ENCODE peak calls at places on chromosome 21, in eight cellular contexts. C is HCT116, L is neural progenitor cell, T is GM23248, M is hepatocyte, Y is MM.1S, H is PC-3, R is GM23338. N is an unnamed sample.

GRCh38 chr21:29382029-29382654 is 83.4 kb downstream of the BACH1 start:
- DNase-seq in C (no peak), L (no peak), T (peak; percentile 46), M (peak; percentile 51), Y (no peak), H (peak; percentile 87), R (no peak), N (no peak)

GRCh38 chr21:17821121-17821520 is 2.0 kb upstream of the C21orf91 start:
- DNase-seq in C (no peak), L (no peak), T (no peak), M (no peak), Y (no peak), H (no peak), R (no peak), N (no peak)

GRCh38 chr21:33643658-33644311 is 1.5 kb downstream of the ITSN1 start:
- DNase-seq in C (no peak), L (peak; percentile 68), T (peak; percentile 44), M (peak; percentile 26), Y (no peak), H (peak; percentile 22), R (peak; percentile 27), N (no peak)

GRCh38 chr21:16082038-16082816 is 352.4 kb downstream of the USP25 start:
- DNase-seq in C (no peak), L (peak; percentile 29), T (peak; percentile 72), M (peak; percentile 21), Y (peak; percentile 50), H (peak; percentile 60), R (peak; percentile 47), N (peak; percentile 43)

GRCh38 chr21:44332383-44332782 is 6.8 kb downstream of the CFAP410 start:
- DNase-seq in C (no peak), L (peak; percentile 14), T (no peak), M (no peak), Y (no peak), H (no peak), R (no peak), N (no peak)

GRCh38 chr21:27060190-27060589 is 93.3 kb upstream of the ADAMTS5 start:
- DNase-seq in C (no peak), L (no peak), T (peak; percentile 28), M (no peak), Y (no peak), H (no peak), R (no peak), N (no peak)

GRCh38 chr21:33896691-33897090 is 18.9 kb downstream of the ATP5PO start:
- DNase-seq in C (no peak), L (no peak), T (no peak), M (no peak), Y (no peak), H (peak; percentile 28), R (no peak), N (no peak)

GRCh38 chr21:26449161-26449560 is 123.9 kb downstream of the CYYR1 start:
- DNase-seq in C (no peak), L (no peak), T (peak; percentile 88), M (peak; percentile 11), Y (no peak), H (no peak), R (no peak), N (no peak)

GRCh38 chr21:40466893-40467483 is 380.0 kb downstream of the DSCAM start:
- DNase-seq in C (no peak), L (peak; percentile 33), T (no peak), M (peak; percentile 62), Y (peak; percentile 68), H (peak; percentile 60), R (peak; percentile 32), N (peak; percentile 4)

GRCh38 chr21:14523234-14523633 is 22.9 kb downstream of the SAMSN1 start:
- DNase-seq in C (no peak), L (no peak), T (no peak), M (no peak), Y (peak; percentile 90), H (no peak), R (no peak), N (no peak)

GRCh38 chr21:33801424-33802405 is 113.9 kb downstream of the ATP5PO start:
- DNase-seq in C (peak; percentile 44), L (peak; percentile 66), T (peak; percentile 84), M (peak; percentile 22), Y (peak; percentile 83), H (peak; percentile 98), R (peak; percentile 41), N (no peak)

GRCh38 chr21:33189237-33189636 is 40.5 kb upstream of the IFNAR2 start:
- DNase-seq in C (no peak), L (no peak), T (no peak), M (no peak), Y (no peak), H (no peak), R (no peak), N (no peak)

GRCh38 chr21:16427587-16428087 is 697.9 kb downstream of the USP25 start:
- DNase-seq in C (no peak), L (no peak), T (no peak), M (no peak), Y (no peak), H (no peak), R (no peak), N (no peak)

GRCh38 chr21:44434936-44435635 is 20.2 kb upstream of the LRRC3 start:
- DNase-seq in C (no peak), L (no peak), T (no peak), M (no peak), Y (no peak), H (no peak), R (no peak), N (no peak)

GRCh38 chr21:28277324-28277723 is 715.4 kb downstream of the LTN1 start:
- DNase-seq in C (no peak), L (no peak), T (no peak), M (no peak), Y (no peak), H (no peak), R (no peak), N (no peak)

GRCh38 chr21:19475525-19475924 is 1071.9 kb upstream of the TMPRSS15 start:
- DNase-seq in C (no peak), L (no peak), T (no peak), M (peak; percentile 10), Y (no peak), H (no peak), R (no peak), N (no peak)

GRCh38 chr21:23531444-23531843 is 2075.8 kb downstream of the MRPL39 start:
- DNase-seq in C (no peak), L (no peak), T (no peak), M (no peak), Y (no peak), H (no peak), R (no peak), N (no peak)

GRCh38 chr21:16264314-16264713 is 534.5 kb downstream of the USP25 start:
- DNase-seq in C (no peak), L (no peak), T (peak; percentile 53), M (no peak), Y (no peak), H (no peak), R (no peak), N (no peak)

GRCh38 chr21:33042812-33043211 is 17.1 kb downstream of the OLIG2 start:
- DNase-seq in C (peak; percentile 50), L (no peak), T (peak; percentile 87), M (no peak), Y (no peak), H (peak; percentile 91), R (no peak), N (no peak)

DNA sequence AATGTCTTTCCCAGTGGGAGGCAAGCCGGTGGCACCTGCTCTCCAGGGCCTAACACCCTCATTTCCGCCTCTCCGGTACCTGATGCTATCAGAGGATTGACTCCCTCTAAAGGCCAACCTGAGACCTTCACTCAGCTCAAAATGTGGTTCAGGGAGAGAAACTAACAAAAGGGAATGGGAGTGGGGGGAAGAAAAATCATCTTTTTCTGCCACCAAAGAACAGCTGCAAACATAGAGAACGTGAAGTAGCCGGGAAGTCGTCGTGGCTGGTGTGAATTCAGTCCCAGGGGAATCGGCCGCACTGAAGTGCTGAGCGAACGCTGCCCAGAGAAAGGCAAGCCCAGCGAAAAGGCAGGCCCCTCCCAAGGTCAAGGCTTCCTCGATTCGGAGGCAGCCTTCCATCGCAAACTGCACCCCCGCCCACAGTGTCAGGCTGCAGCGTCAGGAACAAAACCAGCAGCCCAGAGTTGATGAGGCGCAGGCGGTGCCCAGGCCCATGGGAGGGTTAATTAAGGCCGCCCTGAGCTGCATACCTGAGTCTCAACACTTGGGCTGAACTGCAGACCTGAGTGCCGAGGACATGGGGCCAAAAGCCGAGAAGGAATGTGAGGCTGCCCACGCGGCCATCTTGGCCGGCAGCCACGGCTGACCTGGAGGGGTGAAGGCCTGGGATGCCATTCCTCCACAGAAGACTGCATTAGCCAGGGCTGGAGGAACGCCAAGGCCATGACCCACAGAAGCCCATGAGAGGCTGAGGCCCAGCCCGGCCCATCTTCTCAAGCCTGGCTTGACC is 160.2 kb downstream of the PSMG1 start:
- DNase-seq in C (no peak), L (no peak), T (peak; percentile 21), M (no peak), Y (no peak), H (no peak), R (peak; percentile 72), N (no peak)
- TF ChIP-seq EZH2phosphoT487 in C (no peak), L (no peak), T (no peak), M (no peak), Y (no peak), H (no peak), R (no peak), N (no peak)

GRCh38 chr21:42512346-42513034 is 1.2 kb upstream of the SLC37A1 start:
- DNase-seq in C (no peak), L (no peak), T (no peak), M (no peak), Y (no peak), H (no peak), R (no peak), N (no peak)
- H2AFZ ChIP-seq in C (no peak overlapping the region), L (peak overlapping the region; percentile 71), T (no peak overlapping the region), M (no peak overlapping the region), Y (no peak overlapping the region), H (no peak overlapping the region), R (peak overlapping the region; percentile 95), N (no peak overlapping the region)

DNA sequence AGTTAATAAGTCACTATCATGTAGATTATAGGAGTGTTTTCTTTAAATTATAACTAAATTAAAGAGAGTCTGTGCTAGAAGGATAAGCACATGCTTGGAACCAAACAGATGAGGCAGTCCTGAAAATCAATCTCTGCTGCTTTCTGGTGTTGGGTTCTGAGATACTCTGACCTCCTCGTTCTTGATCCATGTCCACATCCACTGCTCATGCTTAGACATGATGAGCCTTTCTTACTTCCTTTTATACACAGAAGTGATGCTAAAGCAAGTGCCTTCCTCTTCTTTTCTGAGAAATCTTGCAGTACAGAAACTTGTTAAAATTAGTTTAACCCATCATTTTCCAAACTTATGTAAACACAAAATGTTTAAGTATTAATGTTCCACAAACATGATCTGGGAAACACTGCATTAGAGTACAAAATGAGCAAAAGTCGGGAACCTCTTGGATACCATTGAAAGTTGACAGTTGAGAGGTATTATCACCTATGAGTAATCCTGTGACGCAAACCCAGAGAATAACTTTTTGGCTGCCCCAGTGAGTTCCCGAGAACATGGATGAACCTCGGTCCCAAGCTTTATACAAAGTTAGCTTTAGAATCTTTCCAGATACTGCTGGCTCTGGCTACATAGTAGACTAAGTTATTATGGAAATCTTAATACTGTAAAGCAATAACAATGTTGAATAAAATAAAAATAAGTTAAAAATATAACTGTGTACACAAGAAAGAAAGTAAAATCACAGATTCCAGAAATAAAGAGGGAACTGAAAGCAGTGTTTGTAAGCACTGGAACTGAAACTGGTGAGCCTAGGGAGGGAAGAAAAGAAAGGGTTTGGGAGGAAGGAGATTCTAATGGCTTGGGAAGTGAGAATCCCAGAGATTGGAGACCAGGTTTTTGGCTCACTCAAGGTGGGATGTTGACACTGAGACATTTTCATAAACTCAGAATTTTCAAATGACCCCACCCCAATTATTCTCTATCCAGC is 429.3 kb upstream of the RUNX1 start:
- DNase-seq in C (no peak), L (no peak), T (no peak), M (no peak), Y (no peak), H (no peak), R (no peak), N (no peak)
- TF ChIP-seq EZH2phosphoT487 in C (no peak), L (no peak), T (no peak), M (no peak), Y (no peak), H (no peak), R (no peak), N (no peak)

GRCh38 chr21:25373126-25374082 is 233.9 kb downstream of the MRPL39 start:
- DNase-seq in C (no peak), L (peak; percentile 41), T (no peak), M (no peak), Y (no peak), H (peak; percentile 65), R (peak; percentile 76), N (no peak)
- H2AFZ ChIP-seq in C (no peak overlapping the region), L (no peak overlapping the region), T (peak overlapping the region; percentile 47), M (no peak overlapping the region), Y (no peak overlapping the region), H (peak overlapping the region; percentile 29), R (peak overlapping the region; percentile 73), N (no peak overlapping the region)